ENCODE peak calls at places on chromosome 5, in five cellular contexts. X is CD8-positive, alpha-beta T cell; F is H1; M is mesendoderm; E is mammary epithelial cell. H is an unnamed sample.

GRCh38 chr5:97967292-97967691 is 784.2 kb upstream of the RIOK2 start:
- DNase-seq in F (no peak), E (no peak), M (no peak), X (no peak), H (no peak)

GRCh38 chr5:61675015-61675692 is 343.1 kb downstream of the ZSWIM6 start:
- DNase-seq in F (no peak), M (peak; percentile 50), X (no peak), E (peak; percentile 18), H (peak; percentile 45)

GRCh38 chr5:57191163-57191562 is 17.3 kb downstream of the GPBP1 start:
- DNase-seq in E (no peak), M (no peak), F (peak; percentile 26), X (no peak), H (no peak)

GRCh38 chr5:88722546-88722945 is 160.4 kb downstream of the MEF2C start:
- DNase-seq in F (no peak), X (no peak), E (no peak), M (peak; percentile 16), H (no peak)

GRCh38 chr5:56516034-56516433 is 282.9 kb upstream of the ANKRD55 start:
- DNase-seq in E (no peak), X (no peak), M (no peak), F (no peak), H (no peak)

GRCh38 chr5:157252741-157253465 is 13.0 kb upstream of the CYFIP2 start:
- DNase-seq in M (no peak), F (no peak), X (peak; percentile 68), E (no peak), H (no peak)

GRCh38 chr5:80408475-80408875 is 611 bp downstream of the ZFYVE16 start:
- DNase-seq in X (peak; percentile 44), F (no peak), E (peak; percentile 55), M (peak; percentile 85), H (peak; percentile 80)

GRCh38 chr5:151173711-151174611 is 16.4 kb upstream of the ANXA6 start:
- DNase-seq in F (no peak), E (no peak), M (no peak), X (no peak), H (no peak)

GRCh38 chr5:79011219-79011836 is 26.2 kb upstream of the ARSB start:
- DNase-seq in F (no peak), M (peak; percentile 6), E (peak; percentile 9), X (no peak), H (no peak)

GRCh38 chr5:73120222-73121108 is at the start of gene TMEM171:
- DNase-seq in M (peak; percentile 66), F (peak; percentile 76), E (peak; percentile 73), X (no peak), H (peak; percentile 92)

GRCh38 chr5:54603372-54603771 is 85.8 kb downstream of the SNX18 start:
- DNase-seq in E (no peak), X (no peak), M (no peak), F (no peak), H (no peak)

GRCh38 chr5:159100022-159100927 is 559 bp upstream of the EBF1 start:
- DNase-seq in X (peak; percentile 76), M (peak; percentile 96), E (peak; percentile 87), F (peak; percentile 96), H (peak; percentile 94)

GRCh38 chr5:127442085-127442484 is 75.4 kb upstream of the PRRC1 start:
- DNase-seq in E (peak; percentile 4), X (no peak), M (no peak), F (no peak), H (no peak)

GRCh38 chr5:75446068-75446467 is 65.4 kb downstream of the CERT1 start:
- DNase-seq in X (no peak), E (no peak), M (no peak), F (no peak), H (no peak)

GRCh38 chr5:144684899-144685298 is 514.2 kb downstream of the KCTD16 start:
- DNase-seq in M (peak; percentile 18), F (no peak), X (no peak), E (no peak), H (no peak)
- H3K4me3 ChIP-seq in M (no peak overlapping the region), F (no peak overlapping the region), X (no peak overlapping the region), E (no peak overlapping the region), H (no peak overlapping the region)

GRCh38 chr5:116567100-116567499 is 7.5 kb downstream of the SEMA6A start:
- DNase-seq in X (no peak), M (no peak), E (no peak), F (no peak), H (no peak)

GRCh38 chr5:116573279-116573616 is 1.4 kb downstream of the SEMA6A start:
- DNase-seq in E (peak; percentile 14), M (peak; percentile 64), X (no peak), F (peak; percentile 55), H (peak; percentile 67)

GRCh38 chr5:116571568-116572321 is 2.9 kb downstream of the SEMA6A start:
- DNase-seq in F (no peak), X (no peak), M (peak; percentile 74), E (no peak), H (peak; percentile 38)

GRCh38 chr5:116572375-116573278 is 2.0 kb downstream of the SEMA6A start:
- DNase-seq in M (peak; percentile 74), E (peak; percentile 21), F (peak; percentile 64), X (no peak), H (peak; percentile 70)

DNA sequence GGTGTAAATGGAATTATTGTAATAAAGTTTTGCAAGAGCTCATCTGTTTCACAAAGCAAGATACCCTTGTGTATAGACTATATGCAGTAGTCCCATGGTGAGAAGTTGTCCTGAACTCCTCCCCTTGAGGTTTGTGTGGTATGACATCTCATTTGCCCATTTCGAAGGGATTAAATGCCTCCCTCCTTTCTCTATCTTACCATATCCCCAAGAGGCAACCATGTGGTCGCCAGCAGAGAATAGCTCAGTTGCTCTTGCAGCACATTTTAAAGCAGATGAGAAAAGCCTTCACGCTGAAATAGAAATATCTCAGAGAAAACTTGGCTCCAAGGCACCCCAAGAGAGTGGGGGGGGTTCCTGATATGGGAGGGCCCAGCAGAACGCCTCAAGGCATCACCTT is 4.6 kb downstream of the SEMA6A start:
- DNase-seq in M (no peak), F (no peak), X (no peak), E (no peak), H (no peak)
- H3K27me3 ChIP-seq in M (no peaks in the 10 kb centered on the region), F (no peaks in the 10 kb centered on the region), X (peaks cover 4% of the 10 kb centered on the region), E (peaks cover 23% of the 10 kb centered on the region), H (no peaks in the 10 kb centered on the region)

GRCh38 chr5:33462456-33462855 is 21.7 kb downstream of the TARS1 start:
- DNase-seq in E (no peak), M (no peak), X (no peak), F (no peak), H (no peak)

GRCh38 chr5:33465120-33465519 is 24.4 kb downstream of the TARS1 start:
- DNase-seq in E (no peak), F (no peak), X (no peak), M (no peak), H (no peak)

GRCh38 chr5:33457817-33458216 is 17.1 kb downstream of the TARS1 start:
- DNase-seq in F (no peak), X (no peak), E (no peak), M (no peak), H (no peak)

GRCh38 chr5:33457124-33457523 is 16.4 kb downstream of the TARS1 start:
- DNase-seq in E (no peak), X (no peak), F (no peak), M (no peak), H (no peak)

GRCh38 chr5:33460210-33460609 is 19.4 kb downstream of the TARS1 start:
- DNase-seq in F (no peak), E (peak; percentile 74), X (no peak), M (no peak), H (no peak)
- H3K36me3 ChIP-seq in F (peaks cover 86% of the 10 kb centered on the region), E (peaks cover 85% of the 10 kb centered on the region), X (peaks cover 79% of the 10 kb centered on the region), M (peaks cover 22% of the 10 kb centered on the region), H (peaks cover 80% of the 10 kb centered on the region)

GRCh38 chr5:181280251-181280762 is 19.4 kb upstream of the TRIM52 start:
- DNase-seq in X (no peak), M (peak; percentile 28), E (no peak), F (no peak), H (no peak)
- H3K4me3 ChIP-seq in X (no peak overlapping the region), M (no peak overlapping the region), E (no peak overlapping the region), F (peak overlapping the region; percentile 54), H (peak overlapping the region; percentile 83)

DNA sequence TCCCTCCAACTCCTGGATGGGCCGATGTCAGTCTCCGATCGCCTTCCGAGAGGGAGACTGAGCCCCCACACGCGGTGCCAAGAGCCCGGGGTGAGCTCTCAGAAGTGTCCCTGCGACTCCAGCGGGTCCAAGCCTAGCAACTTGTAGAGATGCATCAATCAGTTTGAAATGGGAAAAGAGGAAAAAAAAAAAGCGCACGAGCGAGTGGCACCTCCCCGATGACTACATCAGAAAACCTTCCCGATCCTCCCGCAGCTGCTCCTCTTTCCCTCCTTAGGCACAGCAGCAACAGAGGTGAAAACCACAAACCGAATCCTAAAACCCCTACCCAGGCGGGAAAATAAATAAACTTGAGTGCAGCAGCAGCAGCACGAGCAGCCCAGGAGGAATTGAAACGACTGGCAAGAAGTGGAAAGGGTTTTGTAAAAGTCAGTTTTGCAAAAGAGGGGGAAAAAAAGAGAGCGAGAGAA is 1.0 kb upstream of the EFNA5 start:
- DNase-seq in M (peak; percentile 93), X (no peak), E (peak; percentile 86), F (peak; percentile 76), H (peak; percentile 69)
- H3K27me3 ChIP-seq in M (no peaks in the 10 kb centered on the region), X (peaks cover 21% of the 10 kb centered on the region), E (no peaks in the 10 kb centered on the region), F (no peaks in the 10 kb centered on the region), H (peaks cover 32% of the 10 kb centered on the region)

DNA sequence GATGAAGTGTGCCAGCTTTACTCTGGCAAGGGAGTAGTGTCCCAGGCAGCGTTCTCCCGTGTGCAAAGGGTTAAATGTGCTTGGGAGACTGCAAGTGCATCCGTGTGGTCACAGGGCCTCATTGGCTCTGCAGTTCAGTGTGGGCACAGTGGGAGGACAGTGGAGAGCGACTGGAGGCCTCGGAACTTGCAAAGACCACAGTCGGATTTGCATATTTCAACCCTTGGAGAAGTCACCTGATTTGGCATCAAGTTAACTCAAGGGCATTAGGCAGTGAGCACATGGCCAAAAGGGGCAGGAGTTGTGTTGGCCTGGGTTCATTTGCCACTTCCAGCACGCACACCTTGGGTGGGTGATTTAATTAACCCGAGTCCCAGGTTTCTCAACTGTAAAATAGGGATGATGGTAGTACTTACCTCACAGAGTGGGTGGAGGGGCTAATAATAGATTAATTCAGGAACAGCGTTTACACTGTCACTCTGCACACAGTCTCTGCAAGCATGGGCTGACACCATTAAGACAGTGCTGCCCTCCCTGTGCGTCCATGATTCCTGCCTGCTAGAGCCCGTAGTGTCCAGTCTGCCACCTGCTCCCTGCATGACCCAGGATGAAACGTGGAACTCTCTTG is 22.6 kb downstream of the JADE2 start:
- DNase-seq in F (no peak), X (no peak), M (no peak), E (no peak), H (no peak)
- H3K36me3 ChIP-seq in F (peaks cover 12% of the 10 kb centered on the region), X (peaks cover 48% of the 10 kb centered on the region), M (peaks cover 3% of the 10 kb centered on the region), E (peaks cover 4% of the 10 kb centered on the region), H (peaks cover 30% of the 10 kb centered on the region)

DNA sequence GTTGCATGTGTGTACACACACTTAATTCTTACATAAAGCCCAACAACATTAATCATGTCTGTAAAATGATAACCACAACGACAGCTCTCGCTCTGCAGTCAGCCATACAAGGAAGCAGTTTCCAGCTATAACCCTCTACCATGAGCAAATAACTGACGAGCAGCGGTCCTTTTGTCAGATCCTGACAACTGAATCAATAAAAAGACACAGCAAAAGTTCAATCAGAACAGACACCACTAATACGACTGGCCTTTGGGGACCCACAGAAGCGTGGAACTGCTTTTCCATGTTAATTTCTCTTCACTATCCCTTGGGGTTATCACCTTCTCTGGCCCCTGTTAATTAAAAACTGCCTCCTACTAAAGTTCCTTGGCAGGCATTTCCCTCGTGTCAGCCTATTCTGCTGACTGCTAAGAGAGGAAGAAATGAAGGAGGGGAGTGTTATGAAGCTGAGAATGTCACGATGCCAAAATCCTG is 722.8 kb upstream of the GRAMD2B start:
- DNase-seq in M (no peak), X (no peak), F (no peak), E (no peak), H (no peak)
- H3K4me3 ChIP-seq in M (no peak overlapping the region), X (no peak overlapping the region), F (no peak overlapping the region), E (no peak overlapping the region), H (no peak overlapping the region)